ENCODE peak calls at places on chromosomes 6 and 20, in five cellular contexts. One of them, this sample, is unnamed.

GRCh38 chr6:11650297-11650696 is 112.7 kb downstream of the TMEM170B start:
- DNase-seq in upper lobe of right lung: no peak
- DNase-seq in CD8-positive, alpha-beta T cell: no peak
- DNase-seq in WTC11: peak
- DNase-seq in adrenal gland: peak
- DNase-seq in this sample: no peak

GRCh38 chr6:150004101-150004782 is 21.1 kb downstream of the RAET1L start:
- DNase-seq in adrenal gland: no peak
- DNase-seq in upper lobe of right lung: no peak
- DNase-seq in CD8-positive, alpha-beta T cell: peak
- DNase-seq in WTC11: no peak
- DNase-seq in this sample: no peak

GRCh38 chr20:64136004-64136710 is 28.1 kb upstream of the MYT1 start:
- DNase-seq in upper lobe of right lung: peak
- DNase-seq in WTC11: no peak
- DNase-seq in CD8-positive, alpha-beta T cell: no peak
- DNase-seq in adrenal gland: no peak
- DNase-seq in this sample: no peak

GRCh38 chr6:16805190-16805860 is 44.1 kb upstream of the ATXN1 start:
- DNase-seq in adrenal gland: no peak
- DNase-seq in WTC11: no peak
- DNase-seq in upper lobe of right lung: no peak
- DNase-seq in CD8-positive, alpha-beta T cell: no peak
- DNase-seq in this sample: no peak

GRCh38 chr6:10621227-10621626 is 73.2 kb downstream of the C6orf52 start:
- DNase-seq in upper lobe of right lung: no peak
- DNase-seq in adrenal gland: no peak
- DNase-seq in WTC11: no peak
- DNase-seq in CD8-positive, alpha-beta T cell: no peak
- DNase-seq in this sample: peak

GRCh38 chr6:147820520-147820919 is 312.0 kb downstream of the SAMD5 start:
- DNase-seq in CD8-positive, alpha-beta T cell: no peak
- DNase-seq in WTC11: no peak
- DNase-seq in upper lobe of right lung: no peak
- DNase-seq in adrenal gland: no peak
- DNase-seq in this sample: no peak

GRCh38 chr6:37838209-37838921 is 18.8 kb downstream of the ZFAND3 start:
- DNase-seq in adrenal gland: no peak
- DNase-seq in WTC11: no peak
- DNase-seq in upper lobe of right lung: no peak
- DNase-seq in CD8-positive, alpha-beta T cell: no peak
- DNase-seq in this sample: no peak

GRCh38 chr6:52503344-52503747 is 73.5 kb downstream of the TRAM2 start:
- DNase-seq in WTC11: peak
- DNase-seq in upper lobe of right lung: no peak
- DNase-seq in adrenal gland: no peak
- DNase-seq in CD8-positive, alpha-beta T cell: no peak
- DNase-seq in this sample: no peak

GRCh38 chr6:36320475-36320874 is 16.2 kb downstream of the BNIP5 start:
- DNase-seq in adrenal gland: no peak
- DNase-seq in WTC11: no peak
- DNase-seq in CD8-positive, alpha-beta T cell: no peak
- DNase-seq in upper lobe of right lung: no peak
- DNase-seq in this sample: peak

GRCh38 chr20:44428174-44429016 is 47.3 kb upstream of the TTPAL start:
- DNase-seq in adrenal gland: no peak
- DNase-seq in CD8-positive, alpha-beta T cell: no peak
- DNase-seq in upper lobe of right lung: no peak
- DNase-seq in WTC11: no peak
- DNase-seq in this sample: no peak

GRCh38 chr6:133297657-133298056 is 56.5 kb downstream of the EYA4 start:
- DNase-seq in WTC11: no peak
- DNase-seq in adrenal gland: no peak
- DNase-seq in CD8-positive, alpha-beta T cell: no peak
- DNase-seq in upper lobe of right lung: no peak
- DNase-seq in this sample: no peak

GRCh38 chr6:57013501-57013900 is 33.0 kb upstream of the KIAA1586 start:
- DNase-seq in adrenal gland: no peak
- DNase-seq in WTC11: no peak
- DNase-seq in CD8-positive, alpha-beta T cell: no peak
- DNase-seq in upper lobe of right lung: no peak
- DNase-seq in this sample: peak

GRCh38 chr6:12171735-12172134 is 118.4 kb upstream of the EDN1 start:
- DNase-seq in adrenal gland: no peak
- DNase-seq in upper lobe of right lung: no peak
- DNase-seq in WTC11: no peak
- DNase-seq in CD8-positive, alpha-beta T cell: no peak
- DNase-seq in this sample: no peak

GRCh38 chr6:164148789-164149188 is 734.3 kb downstream of the QKI start:
- DNase-seq in CD8-positive, alpha-beta T cell: no peak
- DNase-seq in upper lobe of right lung: no peak
- DNase-seq in adrenal gland: no peak
- DNase-seq in WTC11: no peak
- DNase-seq in this sample: no peak

GRCh38 chr6:21141616-21142303 is 451.8 kb upstream of the SOX4 start:
- DNase-seq in adrenal gland: no peak
- DNase-seq in WTC11: no peak
- DNase-seq in upper lobe of right lung: no peak
- DNase-seq in CD8-positive, alpha-beta T cell: no peak
- DNase-seq in this sample: no peak

GRCh38 chr6:134422426-134423231 is 104.7 kb upstream of the SGK1 start:
- DNase-seq in adrenal gland: no peak
- DNase-seq in CD8-positive, alpha-beta T cell: no peak
- DNase-seq in upper lobe of right lung: no peak
- DNase-seq in WTC11: no peak
- DNase-seq in this sample: no peak

GRCh38 chr6:120608826-120609225 is 725.5 kb downstream of the TBC1D32 start:
- DNase-seq in WTC11: no peak
- DNase-seq in upper lobe of right lung: no peak
- DNase-seq in adrenal gland: no peak
- DNase-seq in CD8-positive, alpha-beta T cell: no peak
- DNase-seq in this sample: no peak

GRCh38 chr20:61908057-61909026 is 157.3 kb downstream of the TAF4 start:
- DNase-seq in WTC11: no peak
- DNase-seq in upper lobe of right lung: no peak
- DNase-seq in adrenal gland: no peak
- DNase-seq in CD8-positive, alpha-beta T cell: no peak
- DNase-seq in this sample: no peak

GRCh38 chr20:9081423-9081966 is 12.6 kb downstream of the PLCB4 start:
- DNase-seq in upper lobe of right lung: no peak
- DNase-seq in adrenal gland: no peak
- DNase-seq in CD8-positive, alpha-beta T cell: no peak
- DNase-seq in WTC11: no peak
- DNase-seq in this sample: no peak

GRCh38 chr6:116476021-116476678 is 15.0 kb downstream of the CALHM6 start:
- DNase-seq in WTC11: no peak
- DNase-seq in upper lobe of right lung: no peak
- DNase-seq in CD8-positive, alpha-beta T cell: no peak
- DNase-seq in adrenal gland: no peak
- DNase-seq in this sample: no peak

GRCh38 chr6:133854633-133855598 is 34.0 kb upstream of the TCF21 start:
- DNase-seq in CD8-positive, alpha-beta T cell: no peak
- DNase-seq in adrenal gland: no peak
- DNase-seq in WTC11: peak
- DNase-seq in upper lobe of right lung: no peak
- DNase-seq in this sample: peak

GRCh38 chr6:147689398-147689797 is 180.9 kb downstream of the SAMD5 start:
- DNase-seq in CD8-positive, alpha-beta T cell: no peak
- DNase-seq in upper lobe of right lung: no peak
- DNase-seq in WTC11: no peak
- DNase-seq in adrenal gland: no peak
- DNase-seq in this sample: no peak